ENCODE peak calls at places on chromosomes 6 and 20, in six cellular contexts. C, L, K, D, M and P are unnamed samples.

GRCh38 chr20:49030954-49031619 is 15.0 kb upstream of the CSE1L start:
- DNase-seq in C (no peak), L (no peak), K (no peak), D (no peak), M (no peak), P (no peak)

GRCh38 chr20:51372176-51372803 is 170.2 kb downstream of the NFATC2 start:
- DNase-seq in C (peak; percentile 86), L (peak; percentile 55), K (peak; percentile 44), D (peak; percentile 47), M (peak; percentile 56), P (peak; percentile 38)

GRCh38 chr6:15926256-15926655 is 202.6 kb upstream of the MYLIP start:
- DNase-seq in C (no peak), L (no peak), K (no peak), D (no peak), M (no peak), P (no peak)

GRCh38 chr6:51654647-51655046 is 432.8 kb downstream of the PKHD1 start:
- DNase-seq in C (no peak), L (no peak), K (peak; percentile 28), D (no peak), M (no peak), P (no peak)

GRCh38 chr20:38084425-38084951 is 50.9 kb downstream of the RPRD1B start:
- DNase-seq in C (no peak), L (no peak), K (peak; percentile 68), D (no peak), M (no peak), P (no peak)

GRCh38 chr6:33861722-33862121 is 57.9 kb upstream of the MLN start:
- DNase-seq in C (no peak), L (no peak), K (no peak), D (no peak), M (no peak), P (no peak)

GRCh38 chr6:20693466-20694063 is 159.3 kb downstream of the CDKAL1 start:
- DNase-seq in C (no peak), L (no peak), K (peak; percentile 59), D (no peak), M (no peak), P (no peak)

GRCh38 chr6:168207421-168208175 is 112.0 kb downstream of the DACT2 start:
- DNase-seq in C (no peak), L (no peak), K (no peak), D (no peak), M (no peak), P (no peak)

GRCh38 chr20:17664025-17664638 is 17.9 kb downstream of the RRBP1 start:
- DNase-seq in C (no peak), L (no peak), K (no peak), D (no peak), M (no peak), P (no peak)

GRCh38 chr6:113646701-113647100 is 210.4 kb upstream of the MARCKS start:
- DNase-seq in C (no peak), L (no peak), K (no peak), D (no peak), M (no peak), P (no peak)

GRCh38 chr6:47478233-47479155 is 905 bp downstream of the CD2AP start:
- DNase-seq in C (no peak), L (no peak), K (peak; percentile 5), D (no peak), M (no peak), P (no peak)

GRCh38 chr6:49553353-49553752 is 2.9 kb downstream of the C6orf141 start:
- DNase-seq in C (no peak), L (no peak), K (no peak), D (no peak), M (no peak), P (no peak)

GRCh38 chr6:42963855-42964605 is 3.5 kb downstream of the GNMT start:
- DNase-seq in C (peak; percentile 75), L (peak; percentile 18), K (no peak), D (no peak), M (no peak), P (no peak)

GRCh38 chr6:66558189-66558588 is 851.2 kb upstream of the EYS start:
- DNase-seq in C (no peak), L (no peak), K (no peak), D (no peak), M (no peak), P (no peak)

GRCh38 chr6:52551483-52552277 is 25.2 kb downstream of the TRAM2 start:
- DNase-seq in C (peak; percentile 75), L (no peak), K (peak; percentile 81), D (no peak), M (no peak), P (no peak)

GRCh38 chr6:43915213-43915869 is 145.3 kb downstream of the VEGFA start:
- DNase-seq in C (no peak), L (no peak), K (no peak), D (no peak), M (no peak), P (no peak)

GRCh38 chr6:168514216-168514615 is 73.2 kb downstream of the SMOC2 start:
- DNase-seq in C (peak; percentile 62), L (no peak), K (no peak), D (no peak), M (no peak), P (no peak)

GRCh38 chr6:151389640-151390275 is 1.6 kb downstream of the ZBTB2 start:
- DNase-seq in C (peak; percentile 65), L (peak; percentile 37), K (peak; percentile 85), D (no peak), M (peak; percentile 14), P (peak; percentile 23)

GRCh38 chr20:36128463-36129176 is 25.9 kb upstream of the EPB41L1 start:
- DNase-seq in C (no peak), L (no peak), K (peak; percentile 92), D (no peak), M (no peak), P (no peak)

GRCh38 chr6:161917645-161918044 is 643.8 kb upstream of the AGPAT4 start:
- DNase-seq in C (no peak), L (no peak), K (no peak), D (no peak), M (no peak), P (no peak)

GRCh38 chr20:63782051-63782471 is 42.5 kb downstream of the SLC2A4RG start:
- DNase-seq in C (no peak), L (peak; percentile 31), K (no peak), D (no peak), M (no peak), P (peak; percentile 49)

GRCh38 chr6:154292066-154292465 is 64.5 kb downstream of the IPCEF1 start:
- DNase-seq in C (no peak), L (no peak), K (no peak), D (no peak), M (no peak), P (no peak)

GRCh38 chr20:23407770-23408467 is 13.4 kb downstream of the NAPB start:
- DNase-seq in C (no peak), L (no peak), K (no peak), D (no peak), M (no peak), P (no peak)

GRCh38 chr6:39425346-39426056 is 103.0 kb upstream of the KCNK16 start:
- DNase-seq in C (no peak), L (no peak), K (no peak), D (no peak), M (no peak), P (no peak)

GRCh38 chr6:163416380-163416629 is 1.8 kb downstream of the QKI start:
- DNase-seq in C (no peak), L (no peak), K (no peak), D (no peak), M (no peak), P (no peak)

GRCh38 chr6:28751963-28752350 is 171.8 kb downstream of the TRIM27 start:
- DNase-seq in C (no peak), L (no peak), K (no peak), D (no peak), M (no peak), P (no peak)

GRCh38 chr20:50865591-50865990 is 65.6 kb downstream of the ADNP start:
- DNase-seq in C (no peak), L (no peak), K (no peak), D (no peak), M (no peak), P (no peak)

GRCh38 chr6:148235446-148235845 is 107.2 kb upstream of the SASH1 start:
- DNase-seq in C (no peak), L (no peak), K (peak; percentile 12), D (no peak), M (no peak), P (no peak)

GRCh38 chr20:36802326-36803223 is 29.0 kb upstream of the DSN1 start:
- DNase-seq in C (no peak), L (no peak), K (peak; percentile 38), D (no peak), M (no peak), P (no peak)

GRCh38 chr6:42334870-42335269 is 116.9 kb downstream of the TRERF1 start:
- DNase-seq in C (no peak), L (no peak), K (no peak), D (no peak), M (no peak), P (no peak)

GRCh38 chr20:41436679-41437078 is 70.1 kb upstream of the EMILIN3 start:
- DNase-seq in C (no peak), L (no peak), K (peak; percentile 86), D (no peak), M (no peak), P (no peak)

GRCh38 chr20:51016521-51016920 is 6.4 kb downstream of the KCNG1 start:
- DNase-seq in C (no peak), L (no peak), K (no peak), D (no peak), M (no peak), P (no peak)

GRCh38 chr6:39530201-39530759 is 194.9 kb downstream of the KIF6 start:
- DNase-seq in C (no peak), L (no peak), K (no peak), D (no peak), M (no peak), P (no peak)

GRCh38 chr6:169495601-169496000 is 206.2 kb downstream of the WDR27 start:
- DNase-seq in C (no peak), L (no peak), K (peak; percentile 14), D (no peak), M (no peak), P (no peak)

GRCh38 chr20:53141651-53142050 is 169.5 kb downstream of the TSHZ2 start:
- DNase-seq in C (no peak), L (no peak), K (no peak), D (no peak), M (no peak), P (no peak)